ENCODE peak calls at places on chromosomes 4 and X, in seven cellular contexts. Z is GM10248; G is glutamatergic neuron; R is activated CD8-positive, alpha-beta T cell treated with anti-CD3 and anti-CD28 coated beads for 36 hours; B is AG09319; A is progenitor cell of endocrine pancreas; Q is astrocyte. H is an unnamed sample.

GRCh38 chr4:110309686-110310085 is 111.3 kb upstream of the ELOVL6 start:
- DNase-seq in G (no peak), B (peak; percentile 29), Z (no peak), Q (peak; percentile 39), A (no peak), R (no peak), H (no peak)

GRCh38 chr4:53233396-53233795 is 132.5 kb downstream of the SCFD2 start:
- DNase-seq in R (no peak), Q (peak; percentile 12), G (no peak), Z (no peak), A (no peak), B (no peak), H (no peak)

GRCh38 chrX:45070116-45071007 is 130.3 kb downstream of the DIPK2B start:
- DNase-seq in Z (peak; percentile 9), Q (peak; percentile 41), G (no peak), R (peak; percentile 20), A (no peak), B (peak; percentile 25), H (peak; percentile 3)

GRCh38 chr4:55654131-55654530 is 18.0 kb upstream of the NMU start:
- DNase-seq in A (no peak), Q (no peak), B (no peak), Z (no peak), G (no peak), R (no peak), H (no peak)

GRCh38 chr4:152943673-152944072 is 7.5 kb downstream of the FHDC1 start:
- DNase-seq in Q (peak; percentile 48), R (no peak), Z (no peak), A (no peak), B (peak; percentile 49), G (no peak), H (no peak)

GRCh38 chr4:8076023-8076422 is 82.6 kb downstream of the ABLIM2 start:
- DNase-seq in Q (no peak), R (no peak), A (no peak), Z (no peak), G (no peak), B (no peak), H (no peak)

GRCh38 chr4:155338196-155338595 is 38.6 kb downstream of the MAP9 start:
- DNase-seq in B (no peak), Q (no peak), G (no peak), A (no peak), R (no peak), Z (no peak), H (no peak)

GRCh38 chr4:130210871-130211270 is 1114.9 kb downstream of the C4orf33 start:
- DNase-seq in Z (no peak), B (peak; percentile 14), Q (peak; percentile 28), A (no peak), R (no peak), G (no peak), H (no peak)

GRCh38 chr4:15150636-15151432 is 148.6 kb downstream of the CPEB2 start:
- DNase-seq in Z (no peak), R (no peak), B (no peak), G (no peak), A (no peak), Q (no peak), H (no peak)

GRCh38 chr4:4603067-4603466 is 61.2 kb upstream of the STX18 start:
- DNase-seq in Q (no peak), R (no peak), Z (no peak), B (no peak), G (no peak), A (no peak), H (no peak)

GRCh38 chr4:163738521-163738920 is 244.0 kb downstream of the TMA16 start:
- DNase-seq in A (no peak), Z (no peak), Q (no peak), B (no peak), R (no peak), G (no peak), H (no peak)

GRCh38 chr4:1195109-1195671 is 22.8 kb upstream of the SPON2 start:
- DNase-seq in Z (no peak), Q (no peak), B (no peak), A (no peak), G (peak; percentile 11), R (no peak), H (no peak)

GRCh38 chrX:40157228-40158035 is 59.7 kb upstream of the BCOR start:
- DNase-seq in B (no peak), R (no peak), G (peak; percentile 10), Q (no peak), A (no peak), Z (peak; percentile 17), H (peak; percentile 29)

GRCh38 chr4:104524026-104524425 is 29.3 kb upstream of the CXXC4 start:
- DNase-seq in Q (no peak), B (no peak), R (no peak), A (no peak), G (no peak), Z (no peak), H (no peak)

GRCh38 chr4:186032259-186032658 is 36.7 kb upstream of the TLR3 start:
- DNase-seq in G (no peak), A (no peak), Z (no peak), R (no peak), Q (no peak), B (no peak), H (no peak)

GRCh38 chrX:104255465-104255864 is 732 bp upstream of the ESX1 start:
- DNase-seq in Z (no peak), B (no peak), A (no peak), Q (no peak), G (no peak), R (no peak), H (no peak)

GRCh38 chrX:1323315-1323714 is 13.3 kb upstream of the IL3RA start:
- DNase-seq in A (no peak), Z (peak; percentile 79), B (no peak), R (peak; percentile 82), Q (no peak), G (peak; percentile 50), H (peak; percentile 78)

GRCh38 chr4:179728305-179728704 is 2286.1 kb upstream of the AGA start:
- DNase-seq in R (no peak), G (no peak), B (no peak), Z (no peak), A (no peak), Q (no peak), H (no peak)

GRCh38 chr4:139242511-139243051 is 37.4 kb downstream of the MGARP start:
- DNase-seq in R (no peak), Q (peak; percentile 76), B (no peak), Z (no peak), G (no peak), A (no peak), H (no peak)

GRCh38 chr4:55545133-55545532 is 1.6 kb downstream of the CLOCK start:
- DNase-seq in R (no peak), G (no peak), B (no peak), Q (peak; percentile 34), Z (no peak), A (no peak), H (no peak)

GRCh38 chr4:98480535-98480934 is 177.9 kb downstream of the TSPAN5 start:
- DNase-seq in Z (no peak), B (no peak), A (no peak), R (no peak), G (no peak), Q (no peak), H (no peak)

GRCh38 chrX:91122141-91122540 is 312.5 kb upstream of the PABPC5 start:
- DNase-seq in Z (no peak), R (no peak), B (no peak), G (no peak), A (no peak), Q (no peak), H (no peak)
- TF ChIP-seq CTCF in Z (no peak), R (no peak), B (no peak), G (no peak), A (no peak), Q (no peak), H (no peak)

GRCh38 chrX:47497274-47497673 is 14.3 kb upstream of the ZNF41 start:
- DNase-seq in B (no peak), Q (no peak), R (no peak), A (no peak), Z (no peak), G (no peak), H (no peak)
- TF ChIP-seq CTCF in B (peak; percentile 46), Q (peak; percentile 31), R (peak; percentile 39), A (peak; percentile 30), Z (no peak), G (no peak), H (no peak)

DNA sequence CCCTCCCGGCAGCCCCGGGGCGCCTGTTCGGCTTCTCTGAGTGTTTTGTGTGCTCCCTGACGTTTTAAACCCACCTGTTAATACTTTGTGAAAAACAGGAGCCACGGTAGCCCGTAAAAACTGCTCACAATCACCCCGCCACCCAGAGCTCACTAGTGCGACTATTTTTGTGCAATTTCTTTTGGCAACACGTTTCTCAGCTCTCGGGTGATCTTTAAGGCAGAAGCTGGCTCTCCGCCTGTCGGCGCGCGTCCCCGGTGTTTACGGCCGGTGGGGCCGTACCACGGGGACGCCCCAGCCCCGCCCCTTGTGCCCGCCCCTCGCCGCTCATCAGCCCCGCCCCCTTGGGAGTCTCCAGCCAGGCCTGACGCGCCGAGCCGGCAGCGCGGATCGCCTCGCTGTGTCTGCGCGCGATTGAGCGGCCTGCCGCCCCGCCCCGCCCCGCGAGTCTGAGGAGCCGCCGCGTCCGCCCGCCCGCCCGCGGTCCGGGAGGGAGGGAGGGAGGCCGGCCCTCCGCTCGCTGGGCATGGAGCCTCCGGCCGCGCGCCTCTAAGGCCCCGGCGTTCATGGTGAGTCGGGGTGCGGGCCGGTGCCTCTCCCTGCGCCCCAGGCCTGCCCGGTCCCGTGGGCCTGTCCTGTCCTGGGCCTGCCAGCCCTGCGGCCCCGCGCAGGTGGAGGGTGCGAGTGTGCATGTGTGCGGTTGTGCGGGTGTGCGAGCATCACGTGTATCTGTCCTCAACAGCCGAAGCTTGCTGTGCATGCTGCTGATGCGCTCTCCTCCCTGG is 56.2 kb upstream of the TADA2B start:
- DNase-seq in G (peak; percentile 98), Z (peak; percentile 99), B (peak; percentile 80), R (peak; percentile 94), A (peak; percentile 94), Q (peak; percentile 77), H (peak; percentile 98)
- TF ChIP-seq CTCF in G (no peak), Z (no peak), B (no peak), R (no peak), A (no peak), Q (no peak), H (no peak)

GRCh38 chr4:10983274-10983673 is 298.7 kb upstream of the CLNK start:
- DNase-seq in R (peak; percentile 33), G (no peak), B (no peak), Z (no peak), Q (no peak), A (no peak), H (no peak)

GRCh38 chr4:10981611-10982010 is 297.0 kb upstream of the CLNK start:
- DNase-seq in G (no peak), A (no peak), Z (no peak), Q (no peak), B (no peak), R (no peak), H (no peak)

GRCh38 chr4:10982305-10982704 is 297.7 kb upstream of the CLNK start:
- DNase-seq in Q (no peak), G (no peak), A (no peak), Z (no peak), B (no peak), R (no peak), H (no peak)

GRCh38 chr4:10983885-10984284 is 299.3 kb upstream of the CLNK start:
- DNase-seq in B (no peak), Z (no peak), G (no peak), R (no peak), Q (no peak), A (no peak), H (no peak)

DNA sequence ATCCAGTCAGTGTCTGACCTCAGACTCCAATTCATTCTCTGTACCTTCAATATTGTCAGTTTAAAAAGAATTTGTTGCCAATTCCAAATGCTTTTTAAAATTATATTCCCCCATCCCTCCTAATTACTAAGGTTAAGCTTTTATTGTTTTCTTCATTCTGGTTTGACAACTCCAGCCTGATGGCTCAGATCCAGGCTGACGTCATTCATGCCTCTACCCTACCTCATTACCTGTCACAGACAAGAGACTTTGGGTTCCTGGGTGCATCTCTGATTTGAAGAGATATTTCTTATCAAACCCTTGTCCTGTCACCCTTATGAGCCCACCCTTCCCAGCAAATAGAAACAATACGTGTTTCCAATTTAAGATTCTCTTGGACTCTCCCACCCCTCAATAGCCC is 300.2 kb upstream of the CLNK start:
- DNase-seq in R (no peak), Q (no peak), B (no peak), Z (no peak), A (no peak), G (no peak), H (no peak)
- TF ChIP-seq CTCF in R (no peak), Q (no peak), B (no peak), Z (no peak), A (no peak), G (no peak), H (no peak)